ENCODE peak calls at places on chromosomes 3 and 15, in seven cellular contexts. Y is CD8-positive, alpha-beta memory T cell; L is tibial artery; S is uterus; Q is mucosa of descending colon; Z is left ventricle myocardium inferior; M is fibroblast of lung. E is an unnamed sample.

GRCh38 chr15:75043509-75044257 is 20.3 kb downstream of the PPCDC start:
- DNase-seq in Y (no peak), L (peak; percentile 99), M (peak; percentile 99), Z (peak; percentile 98), Q (peak; percentile 82), S (peak; percentile 95), E (peak; percentile 98)

GRCh38 chr3:160395297-160395696 is 3.7 kb downstream of the IFT80 start:
- DNase-seq in Q (no peak), Z (no peak), M (peak; percentile 90), L (no peak), Y (no peak), S (no peak), E (no peak)

GRCh38 chr3:190528721-190529120 is 14.8 kb downstream of the IL1RAP start:
- DNase-seq in S (no peak), Y (no peak), M (no peak), Z (no peak), L (no peak), Q (no peak), E (no peak)

GRCh38 chr3:66444146-66444644 is 56.6 kb downstream of the LRIG1 start:
- DNase-seq in S (no peak), L (no peak), Z (no peak), M (no peak), Q (no peak), Y (no peak), E (no peak)

GRCh38 chr15:36156855-36157521 is 422.4 kb upstream of the CDIN1 start:
- DNase-seq in L (peak; percentile 59), Z (peak; percentile 45), Q (no peak), S (no peak), M (peak; percentile 53), Y (no peak), E (no peak)

GRCh38 chr15:85793641-85794597 is 806 bp downstream of the KLHL25 start:
- DNase-seq in Z (no peak), Q (peak; percentile 71), L (no peak), Y (peak; percentile 56), S (peak; percentile 36), M (peak; percentile 30), E (peak; percentile 41)

GRCh38 chr3:41247055-41247454 is 47.8 kb downstream of the CTNNB1 start:
- DNase-seq in S (no peak), M (no peak), L (no peak), Y (no peak), Z (peak; percentile 37), Q (no peak), E (peak; percentile 26)

GRCh38 chr3:105365536-105366301 is 990 bp upstream of the ALCAM start:
- DNase-seq in S (no peak), M (peak; percentile 66), Q (no peak), L (no peak), Z (no peak), Y (no peak), E (no peak)

GRCh38 chr15:83364541-83364940 is 80.1 kb upstream of the BNC1 start:
- DNase-seq in M (no peak), S (no peak), L (no peak), Z (no peak), Y (no peak), Q (no peak), E (no peak)

DNA sequence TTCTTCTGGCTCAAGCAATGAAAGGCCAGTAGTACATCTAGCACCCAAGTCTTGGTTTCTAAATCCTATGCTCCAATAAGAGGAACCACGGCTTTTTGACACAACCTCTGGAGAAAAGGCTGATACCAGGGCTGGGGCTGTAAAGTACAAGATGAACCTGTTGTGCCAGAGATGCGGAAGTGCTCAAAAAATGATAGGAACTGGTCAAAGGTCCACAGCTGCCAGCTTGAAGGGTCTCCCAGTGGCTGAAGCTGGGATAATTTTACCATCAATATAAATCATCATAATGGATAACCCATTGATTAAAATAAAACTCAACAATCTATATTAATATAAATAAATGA is 562 bp upstream of the NCEH1 start:
- DNase-seq in Y (no peak), M (no peak), S (no peak), L (no peak), Z (no peak), Q (no peak), E (no peak)
- H3K4me3 ChIP-seq in Y (peak overlapping the region; percentile 83), M (peak overlapping the region; percentile 88), S (peak overlapping the region; percentile 75), L (peak overlapping the region; percentile 91), Z (peak overlapping the region; percentile 79), Q (no peak overlapping the region), E (peak overlapping the region; percentile 85)

DNA sequence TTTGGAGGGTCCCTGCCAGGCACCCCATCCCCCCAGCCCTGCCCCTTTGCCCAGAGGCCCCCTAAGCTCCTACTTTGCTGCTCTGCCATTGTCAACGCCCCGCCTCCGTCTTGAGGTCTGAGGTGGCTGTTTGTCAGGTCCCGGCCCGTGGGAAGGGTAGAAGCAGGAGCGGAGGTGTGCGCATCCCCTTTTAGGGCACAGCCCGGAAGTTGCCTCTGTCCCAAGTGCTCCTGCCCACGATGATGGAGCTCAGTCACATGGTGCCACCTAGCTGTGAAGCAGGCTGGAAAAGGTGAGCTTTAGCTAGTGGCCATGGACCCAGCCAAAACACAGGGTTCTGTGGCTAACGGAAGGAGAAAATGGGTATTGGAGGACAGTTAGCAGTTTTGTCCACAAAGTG is 28.5 kb upstream of the LCTL start:
- DNase-seq in Q (no peak), Z (no peak), Y (no peak), L (no peak), M (no peak), S (no peak), E (no peak)
- H3K9me3 ChIP-seq in Q (no peaks in the 10 kb centered on the region), Z (no peaks in the 10 kb centered on the region), Y (no peaks in the 10 kb centered on the region), L (no peaks in the 10 kb centered on the region), M (no peaks in the 10 kb centered on the region), S (no peaks in the 10 kb centered on the region), E (no peaks in the 10 kb centered on the region)

DNA sequence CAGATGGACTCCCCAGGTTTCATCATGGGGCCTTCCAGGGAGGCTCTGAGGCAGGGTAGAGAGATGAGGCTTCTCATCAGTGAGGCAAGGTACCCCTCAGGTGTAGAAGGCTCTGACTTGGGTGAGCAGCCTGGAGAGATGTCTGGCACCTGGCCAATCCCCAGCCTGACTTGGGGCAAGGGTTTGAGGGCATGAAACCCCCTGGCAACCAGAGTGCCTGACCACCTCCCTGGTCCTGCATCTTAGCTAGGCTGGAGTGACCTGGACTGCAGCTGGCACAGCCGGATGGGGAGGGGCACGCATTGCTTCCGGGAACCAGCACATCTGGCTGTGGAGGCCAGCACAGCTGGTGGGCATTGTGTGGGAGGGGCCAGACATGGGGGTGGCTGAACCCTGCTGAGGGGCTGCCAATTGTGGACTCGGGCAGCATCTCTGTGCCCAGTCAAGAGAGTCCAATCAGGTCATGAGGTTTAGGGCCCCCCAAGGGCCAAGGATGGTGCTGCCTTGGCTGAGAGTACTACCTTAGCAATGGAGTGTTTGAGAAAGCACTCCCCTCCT is 1.9 kb downstream of the ZBTB47 start:
- DNase-seq in L (peak; percentile 80), M (no peak), S (peak; percentile 53), Z (no peak), Q (no peak), Y (no peak), E (peak; percentile 41)
- H3K4me3 ChIP-seq in L (peak overlapping the region; percentile 95), M (peak overlapping the region; percentile 82), S (peak overlapping the region; percentile 87), Z (peak overlapping the region; percentile 81), Q (no peak overlapping the region), Y (no peak overlapping the region), E (peak overlapping the region; percentile 90)

GRCh38 chr15:26598704-26599103 is 174.2 kb downstream of the GABRB3 start:
- DNase-seq in Z (no peak), L (no peak), Y (no peak), M (no peak), Q (no peak), S (no peak), E (no peak)
- H3K9me3 ChIP-seq in Z (peaks cover 50% of the 10 kb centered on the region), L (peaks cover 22% of the 10 kb centered on the region), Y (no peaks in the 10 kb centered on the region), M (no peaks in the 10 kb centered on the region), Q (peaks cover 67% of the 10 kb centered on the region), S (no peaks in the 10 kb centered on the region), E (peaks cover 64% of the 10 kb centered on the region)

GRCh38 chr3:154970796-154971195 is 109.3 kb upstream of the MME start:
- DNase-seq in Q (no peak), Y (no peak), M (peak; percentile 42), S (no peak), Z (no peak), L (no peak), E (no peak)

GRCh38 chr3:154972951-154973350 is 107.2 kb upstream of the MME start:
- DNase-seq in Y (no peak), M (peak; percentile 68), Q (no peak), S (no peak), Z (no peak), L (no peak), E (no peak)

GRCh38 chr3:154969366-154969765 is 110.8 kb upstream of the MME start:
- DNase-seq in Y (no peak), Q (no peak), M (no peak), S (no peak), L (no peak), Z (no peak), E (no peak)

GRCh38 chr3:154971771-154972326 is 108.3 kb upstream of the MME start:
- DNase-seq in Z (no peak), Q (no peak), S (no peak), Y (no peak), M (peak; percentile 56), L (no peak), E (no peak)

GRCh38 chr3:154971341-154971740 is 108.8 kb upstream of the MME start:
- DNase-seq in S (no peak), L (no peak), Z (no peak), M (no peak), Y (no peak), Q (no peak), E (no peak)
- H3K4me3 ChIP-seq in S (no peak overlapping the region), L (no peak overlapping the region), Z (no peak overlapping the region), M (peak overlapping the region; percentile 2), Y (no peak overlapping the region), Q (no peak overlapping the region), E (no peak overlapping the region)

GRCh38 chr15:22253676-22254408 is 173.5 kb downstream of the OR4M2 start:
- DNase-seq in L (no peak), Q (no peak), Y (peak; percentile 51), S (no peak), M (no peak), Z (no peak), E (no peak)

GRCh38 chr15:22258402-22259150 is 178.2 kb downstream of the OR4M2 start:
- DNase-seq in Y (no peak), S (no peak), M (no peak), Z (no peak), Q (no peak), L (no peak), E (no peak)

GRCh38 chr15:22259881-22260421 is 179.6 kb downstream of the OR4M2 start:
- DNase-seq in L (no peak), Y (no peak), Q (no peak), M (no peak), S (no peak), Z (no peak), E (no peak)

GRCh38 chr15:22257047-22257667 is 176.8 kb downstream of the OR4M2 start:
- DNase-seq in S (no peak), M (no peak), Z (no peak), Y (peak; percentile 49), Q (no peak), L (no peak), E (no peak)

GRCh38 chr15:22257668-22258401 is 177.5 kb downstream of the OR4M2 start:
- DNase-seq in Y (no peak), Z (no peak), M (no peak), Q (no peak), L (no peak), S (no peak), E (no peak)
- H3K9me3 ChIP-seq in Y (no peaks in the 10 kb centered on the region), Z (no peaks in the 10 kb centered on the region), M (peaks cover 3% of the 10 kb centered on the region), Q (peaks cover 73% of the 10 kb centered on the region), L (no peaks in the 10 kb centered on the region), S (no peaks in the 10 kb centered on the region), E (no peaks in the 10 kb centered on the region)

E was measured in heart right ventricle.